ENCODE peak calls at places on chromosomes 5 and 9, in nine cellular contexts. One of them, this sample, is unnamed.

GRCh38 chr5:14745753-14746152 is 81.2 kb downstream of the OTULIN start:
- DNase-seq in lung: no peak
- DNase-seq in transverse colon: no peak
- DNase-seq in glutamatergic neuron: no peak
- DNase-seq in endothelial cell of umbilical vein: no peak
- DNase-seq in right lobe of liver: no peak
- DNase-seq in AG04449: no peak
- DNase-seq in mesothelial cell of epicardium: no peak
- DNase-seq in progenitor cell of endocrine pancreas: no peak
- DNase-seq in this sample: no peak

GRCh38 chr5:133340002-133340755 is 272.2 kb downstream of the FSTL4 start:
- DNase-seq in lung: no peak
- DNase-seq in transverse colon: no peak
- DNase-seq in glutamatergic neuron: no peak
- DNase-seq in endothelial cell of umbilical vein: no peak
- DNase-seq in right lobe of liver: no peak
- DNase-seq in AG04449: no peak
- DNase-seq in mesothelial cell of epicardium: no peak
- DNase-seq in progenitor cell of endocrine pancreas: no peak
- DNase-seq in this sample: no peak

GRCh38 chr9:35658894-35659220 is 765 bp downstream of the CCDC107 start:
- DNase-seq in lung: no peak
- DNase-seq in transverse colon: peak; percentile 47
- DNase-seq in glutamatergic neuron: no peak
- DNase-seq in endothelial cell of umbilical vein: no peak
- DNase-seq in right lobe of liver: peak; percentile 50
- DNase-seq in AG04449: no peak
- DNase-seq in mesothelial cell of epicardium: no peak
- DNase-seq in progenitor cell of endocrine pancreas: no peak
- DNase-seq in this sample: peak; percentile 30

GRCh38 chr5:80964919-80965318 is 4.8 kb downstream of the RASGRF2 start:
- DNase-seq in lung: no peak
- DNase-seq in transverse colon: no peak
- DNase-seq in glutamatergic neuron: no peak
- DNase-seq in endothelial cell of umbilical vein: no peak
- DNase-seq in right lobe of liver: no peak
- DNase-seq in AG04449: no peak
- DNase-seq in mesothelial cell of epicardium: no peak
- DNase-seq in progenitor cell of endocrine pancreas: no peak
- DNase-seq in this sample: no peak

GRCh38 chr9:127452481-127453092 is 1.3 kb downstream of the LRSAM1 start:
- DNase-seq in lung: peak; percentile 54
- DNase-seq in transverse colon: peak; percentile 85
- DNase-seq in glutamatergic neuron: no peak
- DNase-seq in endothelial cell of umbilical vein: peak; percentile 19
- DNase-seq in right lobe of liver: peak; percentile 85
- DNase-seq in AG04449: no peak
- DNase-seq in mesothelial cell of epicardium: no peak
- DNase-seq in progenitor cell of endocrine pancreas: no peak
- DNase-seq in this sample: peak; percentile 72

GRCh38 chr9:91186311-91187101 is 175.2 kb downstream of the AUH start:
- DNase-seq in lung: peak; percentile 28
- DNase-seq in transverse colon: no peak
- DNase-seq in glutamatergic neuron: no peak
- DNase-seq in endothelial cell of umbilical vein: peak; percentile 37
- DNase-seq in right lobe of liver: no peak
- DNase-seq in AG04449: no peak
- DNase-seq in mesothelial cell of epicardium: no peak
- DNase-seq in progenitor cell of endocrine pancreas: no peak
- DNase-seq in this sample: no peak

GRCh38 chr9:73577867-73578266 is 426.2 kb downstream of the ANXA1 start:
- DNase-seq in lung: no peak
- DNase-seq in transverse colon: no peak
- DNase-seq in glutamatergic neuron: peak; percentile 9
- DNase-seq in endothelial cell of umbilical vein: no peak
- DNase-seq in right lobe of liver: no peak
- DNase-seq in AG04449: no peak
- DNase-seq in mesothelial cell of epicardium: no peak
- DNase-seq in progenitor cell of endocrine pancreas: no peak
- DNase-seq in this sample: peak; percentile 41

GRCh38 chr5:38670878-38671277 is 114.4 kb upstream of the LIFR start:
- DNase-seq in lung: no peak
- DNase-seq in transverse colon: no peak
- DNase-seq in glutamatergic neuron: no peak
- DNase-seq in endothelial cell of umbilical vein: no peak
- DNase-seq in right lobe of liver: no peak
- DNase-seq in AG04449: peak; percentile 71
- DNase-seq in mesothelial cell of epicardium: no peak
- DNase-seq in progenitor cell of endocrine pancreas: no peak
- DNase-seq in this sample: peak; percentile 90

GRCh38 chr5:141843156-141843927 is 34.9 kb downstream of the PCDH1 start:
- DNase-seq in lung: no peak
- DNase-seq in transverse colon: no peak
- DNase-seq in glutamatergic neuron: no peak
- DNase-seq in endothelial cell of umbilical vein: peak; percentile 64
- DNase-seq in right lobe of liver: no peak
- DNase-seq in AG04449: no peak
- DNase-seq in mesothelial cell of epicardium: no peak
- DNase-seq in progenitor cell of endocrine pancreas: no peak
- DNase-seq in this sample: peak; percentile 39

GRCh38 chr9:1047605-1048235 is 2.4 kb upstream of the DMRT2 start:
- DNase-seq in lung: no peak
- DNase-seq in transverse colon: peak; percentile 63
- DNase-seq in glutamatergic neuron: peak; percentile 60
- DNase-seq in endothelial cell of umbilical vein: no peak
- DNase-seq in right lobe of liver: no peak
- DNase-seq in AG04449: no peak
- DNase-seq in mesothelial cell of epicardium: no peak
- DNase-seq in progenitor cell of endocrine pancreas: no peak
- DNase-seq in this sample: no peak

GRCh38 chr5:135323701-135324132 is 75.3 kb downstream of the MACROH2A1 start:
- DNase-seq in lung: no peak
- DNase-seq in transverse colon: no peak
- DNase-seq in glutamatergic neuron: no peak
- DNase-seq in endothelial cell of umbilical vein: no peak
- DNase-seq in right lobe of liver: no peak
- DNase-seq in AG04449: no peak
- DNase-seq in mesothelial cell of epicardium: no peak
- DNase-seq in progenitor cell of endocrine pancreas: no peak
- DNase-seq in this sample: no peak

GRCh38 chr5:88045931-88046461 is 222.6 kb downstream of the TMEM161B start:
- DNase-seq in lung: no peak
- DNase-seq in transverse colon: no peak
- DNase-seq in glutamatergic neuron: no peak
- DNase-seq in endothelial cell of umbilical vein: no peak
- DNase-seq in right lobe of liver: no peak
- DNase-seq in AG04449: no peak
- DNase-seq in mesothelial cell of epicardium: no peak
- DNase-seq in progenitor cell of endocrine pancreas: no peak
- DNase-seq in this sample: no peak

GRCh38 chr5:151107738-151108520 is 27.1 kb upstream of the TNIP1 start:
- DNase-seq in lung: no peak
- DNase-seq in transverse colon: peak; percentile 67
- DNase-seq in glutamatergic neuron: no peak
- DNase-seq in endothelial cell of umbilical vein: no peak
- DNase-seq in right lobe of liver: peak; percentile 69
- DNase-seq in AG04449: no peak
- DNase-seq in mesothelial cell of epicardium: no peak
- DNase-seq in progenitor cell of endocrine pancreas: no peak
- DNase-seq in this sample: peak; percentile 76

GRCh38 chr5:151110992-151111391 is 30.2 kb upstream of the TNIP1 start:
- DNase-seq in lung: no peak
- DNase-seq in transverse colon: no peak
- DNase-seq in glutamatergic neuron: no peak
- DNase-seq in endothelial cell of umbilical vein: no peak
- DNase-seq in right lobe of liver: no peak
- DNase-seq in AG04449: no peak
- DNase-seq in mesothelial cell of epicardium: no peak
- DNase-seq in progenitor cell of endocrine pancreas: no peak
- DNase-seq in this sample: no peak

GRCh38 chr5:151108566-151108965 is 27.7 kb upstream of the TNIP1 start:
- DNase-seq in lung: no peak
- DNase-seq in transverse colon: no peak
- DNase-seq in glutamatergic neuron: no peak
- DNase-seq in endothelial cell of umbilical vein: no peak
- DNase-seq in right lobe of liver: peak; percentile 70
- DNase-seq in AG04449: no peak
- DNase-seq in mesothelial cell of epicardium: no peak
- DNase-seq in progenitor cell of endocrine pancreas: no peak
- DNase-seq in this sample: peak; percentile 34

GRCh38 chr5:151107084-151107483 is 26.2 kb upstream of the TNIP1 start:
- DNase-seq in lung: no peak
- DNase-seq in transverse colon: peak; percentile 67
- DNase-seq in glutamatergic neuron: no peak
- DNase-seq in endothelial cell of umbilical vein: no peak
- DNase-seq in right lobe of liver: no peak
- DNase-seq in AG04449: no peak
- DNase-seq in mesothelial cell of epicardium: no peak
- DNase-seq in progenitor cell of endocrine pancreas: no peak
- DNase-seq in this sample: no peak

GRCh38 chr5:151110122-151110681 is 29.4 kb upstream of the TNIP1 start:
- DNase-seq in lung: no peak
- DNase-seq in transverse colon: no peak
- DNase-seq in glutamatergic neuron: no peak
- DNase-seq in endothelial cell of umbilical vein: no peak
- DNase-seq in right lobe of liver: no peak
- DNase-seq in AG04449: no peak
- DNase-seq in mesothelial cell of epicardium: no peak
- DNase-seq in progenitor cell of endocrine pancreas: no peak
- DNase-seq in this sample: no peak
- TF ChIP-seq CTCF in lung: no peak
- TF ChIP-seq CTCF in transverse colon: no peak
- TF ChIP-seq CTCF in glutamatergic neuron: no peak
- TF ChIP-seq CTCF in endothelial cell of umbilical vein: no peak
- TF ChIP-seq CTCF in right lobe of liver: no peak
- TF ChIP-seq CTCF in AG04449: no peak
- TF ChIP-seq CTCF in mesothelial cell of epicardium: no peak
- TF ChIP-seq CTCF in progenitor cell of endocrine pancreas: no peak
- TF ChIP-seq CTCF in this sample: no peak

GRCh38 chr5:66174338-66174737 is 30.2 kb downstream of the SREK1 start:
- DNase-seq in lung: no peak
- DNase-seq in transverse colon: no peak
- DNase-seq in glutamatergic neuron: no peak
- DNase-seq in endothelial cell of umbilical vein: peak; percentile 48
- DNase-seq in right lobe of liver: no peak
- DNase-seq in AG04449: no peak
- DNase-seq in mesothelial cell of epicardium: no peak
- DNase-seq in progenitor cell of endocrine pancreas: no peak
- DNase-seq in this sample: peak; percentile 27
- TF ChIP-seq CTCF in lung: no peak
- TF ChIP-seq CTCF in transverse colon: no peak
- TF ChIP-seq CTCF in glutamatergic neuron: no peak
- TF ChIP-seq CTCF in endothelial cell of umbilical vein: peak; percentile 21
- TF ChIP-seq CTCF in right lobe of liver: no peak
- TF ChIP-seq CTCF in AG04449: no peak
- TF ChIP-seq CTCF in mesothelial cell of epicardium: no peak
- TF ChIP-seq CTCF in progenitor cell of endocrine pancreas: peak; percentile 54
- TF ChIP-seq CTCF in this sample: peak; percentile 19

GRCh38 chr9:96177719-96178028 is 124.3 kb downstream of the HSD17B3 start:
- DNase-seq in lung: no peak
- DNase-seq in transverse colon: no peak
- DNase-seq in glutamatergic neuron: no peak
- DNase-seq in endothelial cell of umbilical vein: no peak
- DNase-seq in right lobe of liver: no peak
- DNase-seq in AG04449: no peak
- DNase-seq in mesothelial cell of epicardium: no peak
- DNase-seq in progenitor cell of endocrine pancreas: no peak
- DNase-seq in this sample: no peak

GRCh38 chr9:96178153-96178552 is 123.8 kb downstream of the HSD17B3 start:
- DNase-seq in lung: no peak
- DNase-seq in transverse colon: no peak
- DNase-seq in glutamatergic neuron: no peak
- DNase-seq in endothelial cell of umbilical vein: no peak
- DNase-seq in right lobe of liver: no peak
- DNase-seq in AG04449: no peak
- DNase-seq in mesothelial cell of epicardium: no peak
- DNase-seq in progenitor cell of endocrine pancreas: no peak
- DNase-seq in this sample: no peak

GRCh38 chr9:96173640-96174039 is 128.3 kb downstream of the HSD17B3 start:
- DNase-seq in lung: no peak
- DNase-seq in transverse colon: no peak
- DNase-seq in glutamatergic neuron: no peak
- DNase-seq in endothelial cell of umbilical vein: no peak
- DNase-seq in right lobe of liver: no peak
- DNase-seq in AG04449: no peak
- DNase-seq in mesothelial cell of epicardium: no peak
- DNase-seq in progenitor cell of endocrine pancreas: no peak
- DNase-seq in this sample: no peak

GRCh38 chr9:96175001-96175400 is 127.0 kb downstream of the HSD17B3 start:
- DNase-seq in lung: no peak
- DNase-seq in transverse colon: no peak
- DNase-seq in glutamatergic neuron: no peak
- DNase-seq in endothelial cell of umbilical vein: no peak
- DNase-seq in right lobe of liver: no peak
- DNase-seq in AG04449: no peak
- DNase-seq in mesothelial cell of epicardium: no peak
- DNase-seq in progenitor cell of endocrine pancreas: no peak
- DNase-seq in this sample: no peak

DNA sequence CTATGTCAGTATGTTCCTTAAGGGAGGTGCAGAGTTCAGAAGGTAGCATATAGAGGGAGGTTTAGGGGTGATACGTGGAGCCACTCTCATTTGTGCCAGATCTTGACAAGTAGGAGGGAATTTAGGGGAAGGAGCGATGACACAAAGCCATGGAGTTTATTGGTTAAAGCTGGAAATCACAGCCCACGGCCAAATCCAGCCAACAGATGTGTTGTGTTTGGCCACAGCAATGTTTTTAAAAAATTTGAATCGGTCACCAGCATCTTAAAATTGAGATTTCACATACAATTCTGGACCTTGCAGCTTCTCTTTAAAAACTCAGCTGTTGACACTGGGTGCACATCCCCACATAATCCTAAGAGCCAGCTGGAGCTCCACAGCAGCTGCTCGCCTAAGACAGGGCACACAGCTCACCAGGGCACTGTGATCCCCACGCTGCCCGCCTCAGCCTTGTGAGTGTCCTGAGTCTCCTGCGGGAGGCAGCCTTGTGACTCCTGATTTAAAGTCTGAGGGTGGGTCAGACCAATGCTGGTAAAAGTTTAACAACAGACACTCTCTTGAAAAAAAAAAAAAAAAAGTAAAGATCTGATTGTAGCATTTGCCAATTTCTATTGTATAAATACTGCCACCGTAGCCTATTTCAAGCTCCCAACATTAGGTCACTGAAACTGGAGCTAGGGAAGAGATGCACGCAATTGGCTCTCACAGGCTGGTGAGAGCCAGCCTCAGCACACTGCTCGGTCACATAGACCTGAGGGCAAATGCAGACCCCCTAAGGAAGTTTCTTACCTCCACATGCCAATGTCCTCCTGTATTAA is 124.9 kb downstream of the HSD17B3 start:
- DNase-seq in lung: no peak
- DNase-seq in transverse colon: peak; percentile 66
- DNase-seq in glutamatergic neuron: no peak
- DNase-seq in endothelial cell of umbilical vein: no peak
- DNase-seq in right lobe of liver: no peak
- DNase-seq in AG04449: no peak
- DNase-seq in mesothelial cell of epicardium: no peak
- DNase-seq in progenitor cell of endocrine pancreas: no peak
- DNase-seq in this sample: no peak
- TF ChIP-seq CTCF in lung: no peak
- TF ChIP-seq CTCF in transverse colon: peak; percentile 7
- TF ChIP-seq CTCF in glutamatergic neuron: no peak
- TF ChIP-seq CTCF in endothelial cell of umbilical vein: no peak
- TF ChIP-seq CTCF in right lobe of liver: no peak
- TF ChIP-seq CTCF in AG04449: no peak
- TF ChIP-seq CTCF in mesothelial cell of epicardium: no peak
- TF ChIP-seq CTCF in progenitor cell of endocrine pancreas: no peak
- TF ChIP-seq CTCF in this sample: no peak

GRCh38 chr9:120365386-120365785 is 214.6 kb downstream of the CDK5RAP2 start:
- DNase-seq in lung: no peak
- DNase-seq in transverse colon: no peak
- DNase-seq in glutamatergic neuron: no peak
- DNase-seq in endothelial cell of umbilical vein: no peak
- DNase-seq in right lobe of liver: no peak
- DNase-seq in AG04449: no peak
- DNase-seq in mesothelial cell of epicardium: no peak
- DNase-seq in progenitor cell of endocrine pancreas: no peak
- DNase-seq in this sample: no peak
- TF ChIP-seq CTCF in lung: no peak
- TF ChIP-seq CTCF in transverse colon: no peak
- TF ChIP-seq CTCF in glutamatergic neuron: no peak
- TF ChIP-seq CTCF in endothelial cell of umbilical vein: no peak
- TF ChIP-seq CTCF in right lobe of liver: no peak
- TF ChIP-seq CTCF in AG04449: no peak
- TF ChIP-seq CTCF in mesothelial cell of epicardium: no peak
- TF ChIP-seq CTCF in progenitor cell of endocrine pancreas: no peak
- TF ChIP-seq CTCF in this sample: no peak

This sample was measured in MCF 10A.